ENCODE peak calls at places on chromosomes 1 and 21, in nine cellular contexts. X is IMR-90, E is adrenal gland, F is uterus, U is ovary, V is breast epithelium, S is stomach, J is tibial nerve, C is endothelial cell of umbilical vein. H is an unnamed sample. For H3K27me3 and H3K4me1, the result is how much of the 10 kb centered on the place peaks cover.

GRCh38 chr1:17075470-17076255 is 21.8 kb upstream of the SDHB start:
- DNase-seq in X (no peak), E (peak), F (no peak), U (no peak), V (no peak), S (no peak), J (no peak), C (no peak), H (no peak)

GRCh38 chr1:181044449-181044966 is 10.7 kb downstream of the MR1 start:
- DNase-seq in X (peak), E (no peak), F (no peak), U (no peak), V (no peak), S (peak), J (no peak), C (no peak), H (no peak)

GRCh38 chr1:154598871-154599635 is 8.9 kb downstream of the ADAR start:
- DNase-seq in X (peak), E (peak), F (no peak), U (no peak), V (no peak), S (no peak), J (no peak), C (peak), H (no peak)

GRCh38 chr1:151315565-151316235 is 11.5 kb downstream of the PI4KB start:
- DNase-seq in X (no peak), E (no peak), F (no peak), U (no peak), V (no peak), S (no peak), J (no peak), C (no peak), H (no peak)

GRCh38 chr1:44628962-44629756 is 45.1 kb downstream of the TMEM53 start:
- DNase-seq in X (peak), E (peak), F (no peak), U (no peak), V (no peak), S (no peak), J (no peak), C (no peak), H (no peak)

GRCh38 chr1:44239961-44240371 is 26.7 kb downstream of the DMAP1 start:
- DNase-seq in X (no peak), E (no peak), F (peak), U (no peak), V (no peak), S (no peak), J (peak), C (no peak), H (peak)

GRCh38 chr1:204503122-204503912 is 8.7 kb upstream of the PIK3C2B start:
- DNase-seq in X (peak), E (peak), F (no peak), U (no peak), V (no peak), S (no peak), J (no peak), C (peak), H (peak)

GRCh38 chr1:97999320-97999719 is 78.5 kb upstream of the DPYD start:
- DNase-seq in X (peak), E (no peak), F (no peak), U (no peak), V (no peak), S (no peak), J (no peak), C (no peak), H (no peak)

GRCh38 chr1:1291611-1292441 is 11.6 kb downstream of the SCNN1D start:
- DNase-seq in X (peak), E (peak), F (peak), U (peak), V (peak), S (peak), J (no peak), C (peak), H (peak)

GRCh38 chr1:47963568-47963973 is 33.6 kb downstream of the TRABD2B start:
- DNase-seq in X (no peak), E (peak), F (no peak), U (no peak), V (no peak), S (no peak), J (peak), C (no peak), H (peak)

GRCh38 chr21:45590726-45591618 is 48.7 kb upstream of the SLC19A1 start:
- DNase-seq in X (no peak), E (peak), F (peak), U (peak), V (no peak), S (no peak), J (no peak), C (no peak), H (no peak)

GRCh38 chr1:118360817-118361216 is 175.8 kb upstream of the SPAG17 start:
- DNase-seq in X (peak), E (no peak), F (no peak), U (no peak), V (no peak), S (no peak), J (no peak), C (no peak), H (no peak)

GRCh38 chr21:37628362-37628761 is 261.8 kb downstream of the DYRK1A start:
- DNase-seq in X (no peak), E (no peak), F (no peak), U (no peak), V (no peak), S (no peak), J (no peak), C (no peak), H (no peak)

GRCh38 chr1:109046671-109047070 is 4.8 kb upstream of the WDR47 start:
- DNase-seq in X (no peak), E (no peak), F (no peak), U (no peak), V (no peak), S (no peak), J (no peak), C (no peak), H (no peak)

GRCh38 chr1:99727575-99728190 is 38.8 kb downstream of the FRRS1 start:
- DNase-seq in X (peak), E (no peak), F (no peak), U (no peak), V (no peak), S (no peak), J (no peak), C (peak), H (no peak)

GRCh38 chr1:218351617-218352438 is 6.7 kb downstream of the TGFB2 start:
- DNase-seq in X (peak), E (no peak), F (peak), U (peak), V (no peak), S (no peak), J (no peak), C (peak), H (no peak)

GRCh38 chr1:37922767-37923550 is 23.9 kb downstream of the INPP5B start:
- DNase-seq in X (no peak), E (no peak), F (no peak), U (no peak), V (no peak), S (no peak), J (no peak), C (no peak), H (no peak)

GRCh38 chr1:228424685-228425660 is 8.3 kb upstream of the TRIM17 start:
- DNase-seq in X (no peak), E (no peak), F (no peak), U (no peak), V (no peak), S (no peak), J (no peak), C (no peak), H (no peak)
- H3K27me3 ChIP-seq in X (under half), E (under half), F (under half), U (under half), V (under half), S (under half), J (under half), C (under half), H (under half)

DNA sequence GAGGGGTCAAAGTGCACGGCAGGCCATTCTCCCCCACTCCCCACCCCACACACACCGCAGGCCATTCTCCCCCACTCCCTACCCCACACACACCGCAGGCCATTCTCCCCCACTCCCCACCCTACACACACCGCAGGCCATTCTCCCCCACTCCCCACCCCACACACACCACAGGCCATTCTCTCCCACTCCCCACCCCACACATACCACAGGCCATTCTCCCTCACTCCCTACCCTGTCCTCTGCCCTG is 15.7 kb downstream of the H6PD start:
- DNase-seq in X (no peak), E (no peak), F (no peak), U (no peak), V (no peak), S (no peak), J (no peak), C (no peak), H (no peak)
- H3K4me1 ChIP-seq in X (under half), E (half or more), F (under half), U (under half), V (under half), S (half or more), J (under half), C (under half), H (half or more)

GRCh38 chr1:169100208-169100882 is 6.1 kb upstream of the ATP1B1 start:
- DNase-seq in X (no peak), E (no peak), F (no peak), U (no peak), V (no peak), S (peak), J (no peak), C (no peak), H (peak)

GRCh38 chr1:169103002-169103401 is 3.5 kb upstream of the ATP1B1 start:
- DNase-seq in X (no peak), E (no peak), F (no peak), U (no peak), V (no peak), S (no peak), J (no peak), C (no peak), H (no peak)

GRCh38 chr1:169102567-169102966 is 3.9 kb upstream of the ATP1B1 start:
- DNase-seq in X (peak), E (peak), F (no peak), U (peak), V (no peak), S (no peak), J (no peak), C (peak), H (peak)

GRCh38 chr1:169099561-169099960 is 6.9 kb upstream of the ATP1B1 start:
- DNase-seq in X (no peak), E (no peak), F (no peak), U (no peak), V (no peak), S (no peak), J (no peak), C (no peak), H (no peak)

DNA sequence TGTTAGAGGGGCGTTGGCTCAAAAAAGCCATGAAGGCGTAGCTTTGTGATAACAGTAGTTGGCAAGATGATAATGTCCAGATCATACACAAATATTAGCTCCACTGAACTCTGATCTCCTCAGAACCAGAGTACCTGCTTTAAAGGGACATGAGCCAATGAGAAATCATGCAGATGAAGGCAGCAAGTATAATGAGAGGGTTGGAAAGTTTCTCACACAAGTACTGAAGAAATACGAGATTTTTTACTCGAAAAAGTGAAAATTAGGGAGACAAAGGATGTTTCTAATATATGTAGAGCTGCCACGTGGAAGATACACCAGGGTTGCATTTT is 5.6 kb upstream of the ATP1B1 start:
- DNase-seq in X (no peak), E (no peak), F (no peak), U (no peak), V (no peak), S (no peak), J (no peak), C (no peak), H (no peak)
- TF ChIP-seq POLR2A in X (no peak), E (no peak), F (no peak), U (no peak), V (no peak), S (no peak), J (no peak), C (no peak), H (no peak)

DNA sequence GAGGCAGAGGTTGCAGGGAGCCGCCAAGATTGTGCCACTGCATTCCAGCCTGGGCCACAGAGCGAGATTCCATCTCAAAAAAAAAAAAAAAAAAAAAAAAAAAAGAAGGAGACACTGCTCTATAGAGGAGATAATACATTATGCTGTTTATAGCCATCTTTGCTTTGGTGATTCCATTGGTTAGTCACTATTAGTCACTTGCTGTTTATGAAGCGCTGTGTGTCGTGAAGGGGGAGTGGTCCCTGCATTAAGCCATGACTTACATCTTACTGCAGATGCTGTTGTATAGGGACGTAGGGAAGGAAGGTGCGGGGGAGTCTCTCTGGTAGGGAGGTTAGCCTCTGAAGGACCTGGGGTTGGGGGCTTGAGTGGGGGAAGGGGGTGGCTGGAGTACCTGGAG is 48.3 kb downstream of the HUNK start:
- DNase-seq in X (peak), E (no peak), F (no peak), U (no peak), V (no peak), S (no peak), J (no peak), C (no peak), H (no peak)
- H3K27me3 ChIP-seq in X (under half), E (under half), F (under half), U (under half), V (under half), S (under half), J (under half), C (under half), H (under half)

DNA sequence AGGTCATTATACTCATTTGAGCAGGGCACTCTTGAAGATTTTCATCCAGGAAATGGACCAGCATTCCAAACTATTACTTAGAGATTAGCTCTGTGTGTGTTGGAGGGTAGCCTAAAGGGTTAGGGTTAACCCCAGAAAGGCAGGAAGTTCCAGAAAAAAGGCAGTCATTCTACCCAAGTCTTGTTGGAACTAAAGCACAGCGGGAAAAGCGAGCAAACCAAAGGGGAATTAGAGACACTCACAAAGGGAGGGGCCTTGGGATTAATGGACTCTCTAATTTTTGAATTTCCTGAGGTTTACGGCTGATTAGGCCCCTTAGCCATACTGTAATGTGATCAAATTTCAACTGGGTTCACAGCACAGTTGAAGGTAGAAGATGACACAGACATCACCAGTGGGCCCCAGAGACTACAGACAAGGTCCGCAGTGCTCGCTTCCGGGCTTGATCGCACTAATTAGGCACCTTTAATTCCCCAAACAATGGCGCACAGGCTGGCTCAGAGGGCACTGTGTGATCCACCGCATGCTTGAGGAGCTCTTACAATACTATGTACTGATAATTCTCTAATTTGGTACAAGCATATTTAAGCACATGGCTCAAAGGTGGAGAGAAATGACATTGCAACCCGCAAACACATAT is 28.3 kb downstream of the CAPZB start:
- DNase-seq in X (peak), E (no peak), F (no peak), U (no peak), V (no peak), S (no peak), J (no peak), C (peak), H (no peak)
- H3K4me1 ChIP-seq in X (under half), E (half or more), F (under half), U (half or more), V (under half), S (half or more), J (half or more), C (under half), H (under half)

DNA sequence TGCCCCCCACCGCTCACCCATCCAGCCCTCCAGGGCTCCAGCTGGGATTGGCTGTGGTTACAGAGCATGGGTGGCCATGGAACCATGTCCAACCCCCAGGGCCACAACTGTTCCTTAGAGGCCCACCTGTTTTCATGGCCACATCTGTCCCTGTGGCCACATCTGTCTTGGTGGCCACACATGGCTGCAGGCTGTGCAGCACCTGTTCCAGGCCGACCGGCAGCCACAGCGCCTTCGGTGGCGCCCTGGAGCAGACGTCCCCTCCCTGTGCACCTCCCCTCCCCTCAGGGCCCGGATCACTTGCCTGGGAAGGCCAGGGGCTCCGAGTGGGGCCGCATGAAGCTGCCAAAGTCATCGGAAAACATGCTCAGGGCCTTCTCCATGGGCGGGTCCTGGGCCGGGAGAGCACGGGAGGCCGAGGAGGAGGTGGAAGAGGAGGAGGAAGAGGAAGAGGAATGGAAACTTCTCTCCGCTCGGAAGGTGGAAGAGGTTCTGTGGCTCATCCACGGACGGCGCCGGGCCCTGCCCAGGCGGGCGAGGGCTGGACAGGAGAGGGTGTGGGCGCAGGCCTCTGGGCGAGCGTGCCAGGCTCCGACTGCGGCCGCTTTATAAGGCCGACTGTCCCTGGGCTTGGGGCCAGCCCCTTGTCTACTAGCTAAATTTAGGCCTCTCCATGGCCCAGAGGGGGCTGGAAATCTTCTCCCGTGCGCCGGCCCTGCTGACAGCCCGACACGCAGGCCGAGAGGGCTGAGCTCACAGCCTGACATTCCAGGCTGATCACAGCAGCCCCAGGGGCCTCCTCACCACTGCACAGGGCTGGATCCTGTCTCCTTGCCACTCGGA is at the start of gene HSPB7:
- DNase-seq in X (peak), E (peak), F (peak), U (peak), V (no peak), S (peak), J (peak), C (no peak), H (peak)
- TF ChIP-seq POLR2A in X (no peak), E (peak), F (peak), U (peak), V (no peak), S (no peak), J (no peak), C (no peak), H (no peak)

H was measured in body of pancreas.